ENCODE peak calls at places on chromosomes 2 and 18, in nine cellular contexts. U is spleen, O is transverse colon, W is prostate gland, Y is HCT116, D is suprapubic skin, V is esophagus muscularis mucosa, H is upper lobe of left lung, X is endothelial cell of umbilical vein. S is an unnamed sample.
A peak's percentile ranks its signal among the peaks of the same experiment; 100 is the strongest.

GRCh38 chr2:105308785-105309540 is 20.6 kb downstream of the TGFBRAP1 start:
- DNase-seq in W (no peak), Y (no peak), D (no peak), X (no peak), O (no peak), U (no peak), V (no peak), H (peak; percentile 29), S (no peak)

GRCh38 chr2:72236445-72237067 is 88.9 kb upstream of the CYP26B1 start:
- DNase-seq in D (no peak), O (no peak), V (no peak), W (no peak), X (peak; percentile 76), U (no peak), Y (peak; percentile 36), H (no peak), S (no peak)

GRCh38 chr2:216477283-216478035 is 21.2 kb upstream of the RPL37A start:
- DNase-seq in Y (no peak), W (no peak), H (no peak), D (no peak), V (no peak), U (no peak), X (no peak), O (no peak), S (no peak)

GRCh38 chr2:106272202-106272807 is 78.2 kb upstream of the UXS1 start:
- DNase-seq in D (no peak), U (no peak), Y (no peak), V (peak; percentile 19), O (no peak), X (no peak), W (no peak), H (peak; percentile 54), S (no peak)

GRCh38 chr2:77087987-77088414 is 434.2 kb downstream of the LRRTM4 start:
- DNase-seq in Y (no peak), U (no peak), W (no peak), H (no peak), V (no peak), O (no peak), X (no peak), D (no peak), S (no peak)

GRCh38 chr2:134722728-134723127 is 3.9 kb upstream of the TMEM163 start:
- DNase-seq in D (no peak), V (peak; percentile 75), O (no peak), Y (no peak), H (no peak), W (no peak), X (no peak), U (no peak), S (no peak)

GRCh38 chr2:238499731-238500570 is 73.2 kb downstream of the ASB1 start:
- DNase-seq in D (no peak), O (no peak), U (peak; percentile 58), Y (no peak), X (no peak), W (no peak), V (no peak), H (no peak), S (no peak)

GRCh38 chr2:105470979-105471378 is 72.1 kb upstream of the FHL2 start:
- DNase-seq in V (peak; percentile 86), O (no peak), H (no peak), D (no peak), Y (no peak), X (no peak), W (no peak), U (no peak), S (no peak)

GRCh38 chr2:94984964-94985575 is 40.4 kb upstream of the MAL start:
- DNase-seq in W (no peak), X (no peak), O (no peak), Y (no peak), H (no peak), D (peak; percentile 31), U (no peak), V (no peak), S (peak; percentile 17)

GRCh38 chr18:24023185-24023814 is 8.7 kb downstream of the TTC39C start:
- DNase-seq in V (no peak), O (no peak), X (no peak), D (no peak), Y (no peak), U (no peak), W (peak; percentile 53), H (no peak), S (no peak)

GRCh38 chr2:96964221-96964905 is 22.0 kb downstream of the FAM178B start:
- DNase-seq in Y (no peak), V (no peak), X (no peak), O (no peak), U (peak; percentile 32), H (no peak), D (no peak), W (no peak), S (no peak)

GRCh38 chr2:174535757-174536703 is 49.2 kb upstream of the GPR155 start:
- DNase-seq in D (no peak), W (no peak), Y (no peak), U (no peak), H (no peak), V (no peak), O (peak; percentile 13), X (no peak), S (no peak)

GRCh38 chr2:195732569-195732968 is 75.5 kb downstream of the SLC39A10 start:
- DNase-seq in D (no peak), Y (no peak), X (no peak), U (no peak), V (no peak), O (no peak), W (no peak), H (no peak), S (no peak)

GRCh38 chr2:119958642-119959268 is 54.1 kb upstream of the EPB41L5 start:
- DNase-seq in H (no peak), X (no peak), V (no peak), W (no peak), O (no peak), Y (no peak), U (no peak), D (no peak), S (no peak)

DNA sequence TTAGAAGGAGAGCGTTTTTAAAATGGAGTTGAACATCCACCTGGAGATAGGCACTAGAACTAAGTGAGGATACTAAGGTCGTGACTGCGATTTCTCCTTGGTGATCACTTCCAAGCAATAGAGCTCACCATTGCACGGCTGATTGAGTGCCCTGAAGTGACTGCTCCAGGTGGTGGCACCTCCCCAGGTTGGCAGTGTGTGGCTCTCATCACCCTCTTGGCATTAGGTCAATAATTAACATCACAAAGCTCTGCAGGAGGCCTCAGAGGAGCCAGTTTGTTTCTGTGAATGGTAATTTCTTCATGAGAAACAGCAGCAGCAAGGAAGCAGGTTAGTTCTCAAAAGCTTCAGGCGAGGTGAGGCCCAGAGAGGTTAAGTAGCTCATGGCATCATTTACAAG is 259.6 kb downstream of the CLIP4 start:
- DNase-seq in U (no peak), H (no peak), D (no peak), X (no peak), Y (no peak), W (no peak), V (no peak), O (no peak), S (no peak)
- TF ChIP-seq POLR2AphosphoS5 in U (no peak), H (no peak), D (no peak), X (no peak), Y (no peak), W (no peak), V (no peak), O (no peak), S (no peak)

DNA sequence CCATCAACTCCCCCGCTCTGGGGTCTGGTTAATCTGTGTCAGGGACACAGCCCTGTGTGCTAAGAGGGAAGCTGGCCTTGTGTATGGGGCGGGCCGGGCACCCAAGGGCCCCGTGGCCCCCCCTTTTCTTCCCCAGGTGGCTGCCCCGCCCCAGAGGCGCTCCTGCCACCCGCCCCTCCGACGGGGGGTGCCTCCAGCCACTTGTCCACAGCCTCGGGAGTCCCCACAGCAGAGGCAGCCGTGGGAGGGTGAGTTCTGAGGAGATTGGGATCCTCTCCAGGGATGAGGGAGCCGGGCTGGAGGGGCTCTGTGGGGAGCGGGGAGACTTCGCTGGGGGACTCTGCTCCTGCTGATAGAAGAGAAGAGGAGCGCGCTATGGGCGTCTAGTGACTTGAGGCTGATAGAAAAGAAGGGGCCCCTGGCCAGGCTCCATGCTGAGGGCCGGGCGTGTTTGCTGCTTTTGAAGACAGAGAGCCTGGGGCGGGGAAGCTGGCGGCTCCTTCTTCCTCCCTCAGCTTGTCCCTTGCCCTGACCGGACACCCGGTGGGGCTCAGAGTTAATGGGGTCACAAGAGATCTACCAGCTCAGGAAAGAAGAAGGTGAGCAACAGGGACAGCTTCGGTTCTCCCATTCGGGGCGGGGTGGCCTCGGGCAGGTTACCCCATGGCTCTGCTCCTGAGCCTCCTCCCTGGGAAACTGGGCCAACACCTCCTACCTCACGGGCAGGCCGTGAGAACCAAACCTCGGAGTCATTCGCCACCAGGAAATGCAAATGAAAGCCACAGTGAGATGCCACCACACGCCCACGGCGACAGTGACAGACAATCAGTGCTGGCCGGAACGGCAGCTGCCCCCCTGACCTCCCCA is 89.4 kb upstream of the TAF1B start:
- DNase-seq in O (peak; percentile 76), V (no peak), D (no peak), H (peak; percentile 52), W (peak; percentile 48), X (no peak), Y (no peak), U (no peak), S (peak; percentile 81)
- TF ChIP-seq POLR2A in O (peak; percentile 64), V (no peak), D (no peak), H (no peak), W (peak; percentile 61), X (no peak), Y (no peak), U (no peak), S (no peak)

GRCh38 chr18:52670903-52671302 is 330.9 kb downstream of the DCC start:
- DNase-seq in W (peak; percentile 9), D (no peak), X (no peak), H (no peak), U (no peak), O (no peak), Y (no peak), V (no peak), S (no peak)
- TF ChIP-seq CTCF in W (no peak), D (no peak), X (no peak), H (peak; percentile 15), U (no peak), O (no peak), Y (no peak), V (no peak), S (no peak)

DNA sequence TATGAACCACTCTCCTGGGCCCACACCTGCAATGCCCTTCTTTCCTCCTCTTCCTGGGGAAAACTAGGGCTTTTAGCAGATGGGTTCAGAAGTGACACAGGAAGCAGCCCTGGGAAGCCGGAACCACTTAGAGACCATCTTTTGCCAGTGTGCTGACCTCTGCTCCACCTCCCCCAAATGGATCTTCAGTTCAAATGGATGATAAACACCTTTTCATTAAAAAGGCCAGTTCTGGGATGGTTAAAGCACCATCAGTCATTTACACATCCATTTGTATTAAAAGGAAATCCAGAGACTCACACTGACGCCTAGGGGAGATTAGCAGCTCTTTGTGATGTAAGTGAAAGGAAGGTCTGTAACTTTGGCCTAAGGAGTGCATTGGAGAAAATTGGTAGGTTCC is 47.5 kb downstream of the ACTR2 start:
- DNase-seq in O (no peak), Y (no peak), W (no peak), V (no peak), X (no peak), U (no peak), D (no peak), H (no peak), S (no peak)
- TF ChIP-seq POLR2AphosphoS5 in O (no peak), Y (no peak), W (no peak), V (no peak), X (no peak), U (no peak), D (no peak), H (no peak), S (no peak)